ENCODE peak calls at places on chromosome 7, in four cellular contexts. X, O, G and C are unnamed samples.

GRCh38 chr7:30734497-30734896 is 17.4 kb upstream of the INMT start:
- DNase-seq in X (no peak), O (no peak), G (no peak), C (no peak)

GRCh38 chr7:148503900-148504487 is 86.6 kb upstream of the C7orf33 start:
- DNase-seq in O (peak; percentile 24), X (no peak), G (peak; percentile 46), C (peak; percentile 18)

GRCh38 chr7:116511552-116512523 is 12.3 kb downstream of the CAV2 start:
- DNase-seq in X (peak; percentile 72), G (no peak), O (peak; percentile 85), C (peak; percentile 96)

GRCh38 chr7:108486291-108486966 is 30.2 kb upstream of the NRCAM start:
- DNase-seq in O (no peak), G (no peak), X (no peak), C (no peak)

GRCh38 chr7:86667732-86668131 is 24.0 kb downstream of the GRM3 start:
- DNase-seq in G (no peak), X (no peak), O (peak; percentile 1), C (no peak)

GRCh38 chr7:120402368-120402767 is 129.4 kb downstream of the KCND2 start:
- DNase-seq in X (no peak), G (no peak), O (no peak), C (no peak)

GRCh38 chr7:107697246-107698044 is 36.8 kb downstream of the SLC26A4 start:
- DNase-seq in G (no peak), O (no peak), X (no peak), C (no peak)

GRCh38 chr7:47710201-47710935 is 128.5 kb upstream of the TNS3 start:
- DNase-seq in X (no peak), O (no peak), G (no peak), C (no peak)

GRCh38 chr7:2003451-2003930 is 229.3 kb downstream of the MAD1L1 start:
- DNase-seq in O (no peak), X (no peak), G (no peak), C (no peak)

GRCh38 chr7:44797329-44798258 is 1.1 kb downstream of the PPIA start:
- DNase-seq in X (no peak), O (peak; percentile 64), G (peak; percentile 65), C (peak; percentile 69)
- TF ChIP-seq REST in X (no peak), O (no peak), G (no peak), C (no peak)

DNA sequence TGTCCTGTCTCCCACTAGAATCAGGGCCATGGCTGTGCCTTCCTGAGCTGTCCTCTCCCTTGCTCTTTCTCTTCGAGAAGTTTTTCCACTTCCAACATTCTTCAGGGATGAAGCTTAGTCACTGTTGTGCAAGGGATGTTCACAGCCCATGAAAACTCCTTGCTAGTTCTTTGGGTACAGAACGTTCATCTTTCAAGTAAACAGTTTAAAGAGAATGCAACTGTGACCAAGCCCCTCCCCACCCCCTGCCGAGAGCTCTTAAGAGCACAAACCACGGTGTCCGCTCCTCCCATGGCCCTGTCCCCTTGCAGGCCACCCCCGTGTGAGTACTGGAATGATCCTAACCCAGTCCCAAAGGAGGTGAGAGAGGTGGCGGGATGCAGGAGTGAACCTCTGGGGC is 161.1 kb upstream of the RHEB start:
- DNase-seq in X (no peak), G (no peak), O (no peak), C (no peak)
- TF ChIP-seq SIN3A in X (no peak), G (no peak), O (no peak), C (no peak)

GRCh38 chr7:43583424-43584199 is 704 bp downstream of the STK17A start:
- DNase-seq in O (no peak), X (no peak), G (no peak), C (no peak)
- TF ChIP-seq POLR2AphosphoS5 in O (peak; percentile 14), X (peak; percentile 66), G (no peak), C (no peak)

DNA sequence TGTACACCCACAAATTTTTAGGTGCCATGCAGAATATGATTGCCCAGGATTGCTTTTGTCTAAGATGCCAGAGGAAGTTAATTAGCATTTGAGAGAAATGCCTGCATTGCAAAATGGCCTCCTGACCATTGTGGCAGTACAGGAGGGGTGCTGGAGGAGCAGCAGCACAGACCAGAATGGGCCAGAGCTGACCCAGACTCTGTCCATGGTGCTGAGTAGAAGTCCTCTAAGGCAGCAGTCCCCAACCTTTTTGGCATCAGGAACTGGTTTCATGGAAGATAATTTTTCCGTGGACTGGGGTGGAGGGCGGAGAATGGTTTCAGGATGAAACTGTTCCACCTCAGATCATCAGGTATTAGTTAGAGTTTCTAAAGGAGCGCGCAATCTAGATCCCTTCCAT is 217.8 kb upstream of the AGK start:
- DNase-seq in X (no peak), G (peak; percentile 40), O (no peak), C (no peak)
- TF ChIP-seq REST in X (peak; percentile 76), G (peak; percentile 88), O (peak; percentile 60), C (peak; percentile 85)